ENCODE peak calls at places on chromosomes 3 and 15, in ten cellular contexts. I is stomach, O is aorta, C is astrocyte, Z is tibial nerve, G is heart left ventricle, N is RWPE2, B is transverse colon, H is mesendoderm, A is fibroblast of lung. V is an unnamed sample. For H3K36me3, the result is how much of the 10 kb centered on the place peaks cover.

GRCh38 chr3:136955813-136956212 is 2.0 kb upstream of the IL20RB start:
- DNase-seq in O (no peak), N (no peak), H (no peak), B (peak), G (no peak), A (peak), C (peak), I (no peak), Z (no peak), V (no peak)

GRCh38 chr3:23356923-23357322 is 153.8 kb downstream of the UBE2E2 start:
- DNase-seq in N (no peak), A (no peak), I (no peak), G (no peak), C (no peak), Z (no peak), H (no peak), B (no peak), O (no peak), V (no peak)

GRCh38 chr3:8458711-8459110 is 42.9 kb upstream of the LMCD1 start:
- DNase-seq in C (peak), I (no peak), B (no peak), Z (no peak), G (no peak), H (no peak), N (no peak), A (peak), O (peak), V (no peak)

GRCh38 chr3:188950832-188951489 is 220.8 kb upstream of the TPRG1 start:
- DNase-seq in I (peak), B (peak), G (peak), O (peak), H (no peak), Z (peak), A (peak), N (peak), C (peak), V (peak)

GRCh38 chr15:95277266-95277665 is 1045.9 kb downstream of the MCTP2 start:
- DNase-seq in B (no peak), Z (no peak), G (no peak), N (no peak), H (no peak), I (no peak), C (peak), A (peak), O (no peak), V (no peak)

GRCh38 chr15:99495430-99496301 is 70.1 kb upstream of the MEF2A start:
- DNase-seq in Z (no peak), O (no peak), G (no peak), A (no peak), H (no peak), N (no peak), B (no peak), C (no peak), I (no peak), V (no peak)

GRCh38 chr15:42368096-42368495 is 8.8 kb downstream of the CAPN3 start:
- DNase-seq in N (no peak), A (no peak), Z (no peak), I (no peak), B (no peak), G (no peak), H (no peak), C (no peak), O (no peak), V (no peak)

GRCh38 chr3:184459355-184459754 is 79.5 kb downstream of the CHRD start:
- DNase-seq in H (no peak), N (no peak), O (no peak), B (no peak), C (peak), A (peak), I (peak), G (no peak), Z (no peak), V (no peak)

GRCh38 chr3:190983875-190984274 is 121.4 kb upstream of the GMNC start:
- DNase-seq in G (no peak), A (no peak), H (no peak), C (no peak), O (no peak), B (no peak), N (no peak), Z (no peak), I (no peak), V (no peak)

GRCh38 chr3:174862101-174862500 is 3.0 kb downstream of the NAALADL2 start:
- DNase-seq in H (peak), G (no peak), Z (no peak), B (peak), I (peak), N (no peak), O (no peak), A (no peak), C (no peak), V (no peak)

GRCh38 chr15:89462198-89462912 is 34.0 kb downstream of the RHCG start:
- DNase-seq in N (no peak), Z (no peak), C (peak), A (peak), B (no peak), O (no peak), I (no peak), H (no peak), G (no peak), V (no peak)

GRCh38 chr3:100124116-100124767 is 9.9 kb upstream of the FILIP1L start:
- DNase-seq in G (no peak), N (no peak), B (no peak), I (no peak), O (no peak), C (no peak), H (no peak), Z (peak), A (no peak), V (peak)

GRCh38 chr3:100103558-100104441 is 10.5 kb downstream of the FILIP1L start:
- DNase-seq in G (no peak), O (no peak), H (no peak), C (peak), B (peak), A (peak), N (no peak), I (peak), Z (no peak), V (no peak)

GRCh38 chr3:155282416-155283091 is 10.9 kb downstream of the STRIT1 start:
- DNase-seq in G (no peak), C (peak), A (peak), Z (no peak), O (no peak), N (no peak), I (no peak), B (no peak), H (no peak), V (no peak)

GRCh38 chr15:65732698-65733097 is 59.4 kb downstream of the DENND4A start:
- DNase-seq in H (no peak), A (no peak), G (no peak), O (no peak), Z (no peak), B (no peak), I (no peak), N (no peak), C (no peak), V (no peak)

GRCh38 chr3:30676424-30677346 is 70.3 kb downstream of the TGFBR2 start:
- DNase-seq in B (no peak), I (no peak), H (no peak), A (no peak), N (no peak), C (no peak), G (no peak), Z (no peak), O (no peak), V (no peak)
- H3K36me3 ChIP-seq in B (under half), I (half or more), H (under half), A (under half), N (half or more), C (half or more), G (under half), Z (under half), O (under half), V (half or more)

GRCh38 chr15:44727462-44728231 is 8.7 kb upstream of the TRIM69 start:
- DNase-seq in G (no peak), I (no peak), C (no peak), O (no peak), B (no peak), N (no peak), H (no peak), A (no peak), Z (no peak), V (no peak)

GRCh38 chr15:44728576-44729393 is 7.5 kb upstream of the TRIM69 start:
- DNase-seq in C (peak), I (peak), A (peak), Z (peak), G (peak), O (peak), N (peak), H (peak), B (peak), V (peak)

GRCh38 chr15:44729394-44729913 is 6.9 kb upstream of the TRIM69 start:
- DNase-seq in A (no peak), G (peak), I (peak), O (peak), C (peak), B (peak), Z (no peak), H (no peak), N (no peak), V (peak)

GRCh38 chr15:44726136-44726535 is 10.2 kb upstream of the TRIM69 start:
- DNase-seq in H (no peak), O (no peak), A (peak), B (no peak), G (no peak), N (no peak), I (no peak), Z (no peak), C (peak), V (no peak)

GRCh38 chr15:44726568-44727461 is 9.5 kb upstream of the TRIM69 start:
- DNase-seq in G (peak), C (peak), O (no peak), H (peak), A (peak), B (peak), N (no peak), Z (no peak), I (peak), V (no peak)
- H3K4me3 ChIP-seq in G (peak), C (no peak), O (no peak), H (no peak), A (no peak), B (peak), N (no peak), Z (peak), I (peak), V (peak)

DNA sequence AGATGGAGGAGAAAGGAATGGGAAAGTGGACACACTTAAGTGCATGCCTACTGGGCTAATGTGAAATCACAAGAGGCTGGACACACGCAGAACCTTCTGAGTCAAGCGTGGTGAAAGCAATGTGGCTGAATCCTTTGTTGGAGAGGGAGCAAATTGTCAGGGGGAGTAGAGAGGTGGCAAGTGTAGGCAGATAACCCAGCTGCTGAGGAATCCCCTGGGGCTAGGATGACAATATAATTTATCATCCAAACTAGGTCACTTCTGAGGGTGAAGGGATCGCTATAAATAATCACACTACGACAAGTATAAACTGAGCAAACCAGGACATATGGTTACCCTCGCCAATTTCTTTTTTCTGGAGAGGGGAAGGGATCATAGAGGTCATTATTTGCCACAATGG is 28.7 kb downstream of the TAMM41 start:
- DNase-seq in B (no peak), A (peak), O (no peak), N (no peak), C (peak), G (no peak), Z (no peak), H (peak), I (no peak), V (no peak)
- H3K36me3 ChIP-seq in B (under half), A (under half), O (under half), N (half or more), C (under half), G (under half), Z (under half), H (under half), I (half or more), V (under half)

GRCh38 chr3:13262493-13263211 is 157.5 kb downstream of the NUP210 start:
- DNase-seq in I (no peak), N (no peak), A (no peak), H (no peak), C (no peak), Z (no peak), B (no peak), O (peak), G (peak), V (peak)
- H3K4me3 ChIP-seq in I (no peak), N (no peak), A (no peak), H (no peak), C (no peak), Z (no peak), B (no peak), O (no peak), G (no peak), V (no peak)

GRCh38 chr3:29348311-29348710 is 67.4 kb downstream of the RBMS3 start:
- DNase-seq in A (no peak), C (no peak), H (no peak), G (no peak), B (no peak), O (no peak), N (no peak), Z (no peak), I (no peak), V (no peak)
- H3K36me3 ChIP-seq in A (under half), C (under half), H (under half), G (under half), B (under half), O (under half), N (under half), Z (under half), I (under half), V (under half)